ENCODE peak calls at places on chromosomes 6 and 20, in six cellular contexts. One of them, this sample, is unnamed.

GRCh38 chr20:59165794-59166709 is 2.4 kb downstream of the ZNF831 start:
- DNase-seq in RWPE1: no peak
- DNase-seq in AG10803: no peak
- DNase-seq in HFFc6: no peak
- DNase-seq in body of pancreas: no peak
- DNase-seq in BJ: no peak
- DNase-seq in this sample: no peak

GRCh38 chr6:81689580-81689979 is 62.9 kb downstream of the TENT5A start:
- DNase-seq in RWPE1: no peak
- DNase-seq in AG10803: no peak
- DNase-seq in HFFc6: no peak
- DNase-seq in body of pancreas: no peak
- DNase-seq in BJ: no peak
- DNase-seq in this sample: no peak

GRCh38 chr20:58793512-58794420 is 56.9 kb downstream of the GNAS-AS1 start:
- DNase-seq in RWPE1: no peak
- DNase-seq in AG10803: no peak
- DNase-seq in HFFc6: no peak
- DNase-seq in body of pancreas: no peak
- DNase-seq in BJ: no peak
- DNase-seq in this sample: no peak

GRCh38 chr6:41602864-41603608 is 35.2 kb upstream of the MDFI start:
- DNase-seq in RWPE1: peak
- DNase-seq in AG10803: peak
- DNase-seq in HFFc6: peak
- DNase-seq in body of pancreas: peak
- DNase-seq in BJ: no peak
- DNase-seq in this sample: peak

GRCh38 chr20:56460459-56460858 is 8.0 kb upstream of the RTF2 start:
- DNase-seq in RWPE1: no peak
- DNase-seq in AG10803: no peak
- DNase-seq in HFFc6: no peak
- DNase-seq in body of pancreas: no peak
- DNase-seq in BJ: no peak
- DNase-seq in this sample: no peak

GRCh38 chr6:144362042-144363018 is 77.2 kb downstream of the UTRN start:
- DNase-seq in RWPE1: no peak
- DNase-seq in AG10803: peak
- DNase-seq in HFFc6: no peak
- DNase-seq in body of pancreas: no peak
- DNase-seq in BJ: no peak
- DNase-seq in this sample: peak

GRCh38 chr6:137717074-137718073 is 149.7 kb upstream of the TNFAIP3 start:
- DNase-seq in RWPE1: no peak
- DNase-seq in AG10803: no peak
- DNase-seq in HFFc6: no peak
- DNase-seq in body of pancreas: no peak
- DNase-seq in BJ: no peak
- DNase-seq in this sample: peak

GRCh38 chr20:23435675-23436539 is 3.6 kb upstream of the CSTL1 start:
- DNase-seq in RWPE1: no peak
- DNase-seq in AG10803: no peak
- DNase-seq in HFFc6: no peak
- DNase-seq in body of pancreas: peak
- DNase-seq in BJ: no peak
- DNase-seq in this sample: no peak

GRCh38 chr6:27577922-27578321 is 105.0 kb upstream of the ZNF184 start:
- DNase-seq in RWPE1: no peak
- DNase-seq in AG10803: no peak
- DNase-seq in HFFc6: no peak
- DNase-seq in body of pancreas: no peak
- DNase-seq in BJ: no peak
- DNase-seq in this sample: no peak

GRCh38 chr20:361562-361961 is 14.7 kb downstream of the NRSN2 start:
- DNase-seq in RWPE1: no peak
- DNase-seq in AG10803: no peak
- DNase-seq in HFFc6: no peak
- DNase-seq in body of pancreas: no peak
- DNase-seq in BJ: no peak
- DNase-seq in this sample: no peak

GRCh38 chr20:363319-364078 is 16.6 kb downstream of the NRSN2 start:
- DNase-seq in RWPE1: peak
- DNase-seq in AG10803: peak
- DNase-seq in HFFc6: no peak
- DNase-seq in body of pancreas: no peak
- DNase-seq in BJ: no peak
- DNase-seq in this sample: no peak

GRCh38 chr20:358891-359555 is 12.1 kb downstream of the NRSN2 start:
- DNase-seq in RWPE1: no peak
- DNase-seq in AG10803: peak
- DNase-seq in HFFc6: no peak
- DNase-seq in body of pancreas: no peak
- DNase-seq in BJ: no peak
- DNase-seq in this sample: no peak

GRCh38 chr20:364905-365794 is 15.4 kb upstream of the TRIB3 start:
- DNase-seq in RWPE1: peak
- DNase-seq in AG10803: peak
- DNase-seq in HFFc6: peak
- DNase-seq in body of pancreas: no peak
- DNase-seq in BJ: no peak
- DNase-seq in this sample: no peak

GRCh38 chr20:362271-363254 is 15.7 kb downstream of the NRSN2 start:
- DNase-seq in RWPE1: peak
- DNase-seq in AG10803: peak
- DNase-seq in HFFc6: peak
- DNase-seq in body of pancreas: peak
- DNase-seq in BJ: peak
- DNase-seq in this sample: no peak
- TF ChIP-seq CTCF in RWPE1: no peak
- TF ChIP-seq CTCF in AG10803: peak
- TF ChIP-seq CTCF in HFFc6: peak
- TF ChIP-seq CTCF in body of pancreas: peak
- TF ChIP-seq CTCF in BJ: peak
- TF ChIP-seq CTCF in this sample: no peak

GRCh38 chr20:38932457-38933120 is 6.4 kb downstream of the FAM83D start:
- DNase-seq in RWPE1: peak
- DNase-seq in AG10803: peak
- DNase-seq in HFFc6: no peak
- DNase-seq in body of pancreas: no peak
- DNase-seq in BJ: no peak
- DNase-seq in this sample: peak

GRCh38 chr20:38934530-38934929 is 8.3 kb downstream of the FAM83D start:
- DNase-seq in RWPE1: no peak
- DNase-seq in AG10803: no peak
- DNase-seq in HFFc6: no peak
- DNase-seq in body of pancreas: no peak
- DNase-seq in BJ: no peak
- DNase-seq in this sample: no peak

GRCh38 chr20:38935967-38936407 is 9.8 kb downstream of the FAM83D start:
- DNase-seq in RWPE1: peak
- DNase-seq in AG10803: no peak
- DNase-seq in HFFc6: no peak
- DNase-seq in body of pancreas: no peak
- DNase-seq in BJ: no peak
- DNase-seq in this sample: no peak

GRCh38 chr20:38937000-38937399 is 10.8 kb downstream of the FAM83D start:
- DNase-seq in RWPE1: no peak
- DNase-seq in AG10803: no peak
- DNase-seq in HFFc6: no peak
- DNase-seq in body of pancreas: no peak
- DNase-seq in BJ: no peak
- DNase-seq in this sample: no peak

DNA sequence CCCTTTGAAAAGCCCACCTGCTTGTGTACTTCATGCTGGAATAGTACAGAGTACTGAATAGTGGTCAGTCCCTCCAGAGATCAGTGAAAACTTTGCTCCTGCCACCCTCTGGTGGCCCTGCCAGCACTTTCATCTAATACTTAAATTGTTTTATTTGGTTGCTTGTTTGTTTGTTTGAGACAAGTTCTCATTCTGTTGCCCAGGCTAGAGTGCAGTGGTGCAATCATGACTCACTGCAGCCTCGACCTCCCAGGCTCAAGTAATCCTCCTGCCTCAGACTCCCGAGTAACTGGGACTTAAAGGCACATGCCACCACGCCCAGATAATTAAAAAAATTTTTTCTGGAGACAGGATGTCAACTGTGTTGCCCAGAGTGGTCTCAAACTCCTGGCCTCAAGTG is 9.1 kb downstream of the FAM83D start:
- DNase-seq in RWPE1: peak
- DNase-seq in AG10803: peak
- DNase-seq in HFFc6: peak
- DNase-seq in body of pancreas: no peak
- DNase-seq in BJ: no peak
- DNase-seq in this sample: no peak
- TF ChIP-seq CTCF in RWPE1: no peak
- TF ChIP-seq CTCF in AG10803: peak
- TF ChIP-seq CTCF in HFFc6: peak
- TF ChIP-seq CTCF in body of pancreas: no peak
- TF ChIP-seq CTCF in BJ: peak
- TF ChIP-seq CTCF in this sample: no peak

GRCh38 chr6:156010-156409 is 136.3 kb upstream of the DUSP22 start:
- DNase-seq in RWPE1: no peak
- DNase-seq in AG10803: no peak
- DNase-seq in HFFc6: no peak
- DNase-seq in body of pancreas: no peak
- DNase-seq in BJ: no peak
- DNase-seq in this sample: no peak
- TF ChIP-seq CTCF in RWPE1: no peak
- TF ChIP-seq CTCF in AG10803: no peak
- TF ChIP-seq CTCF in HFFc6: no peak
- TF ChIP-seq CTCF in body of pancreas: no peak
- TF ChIP-seq CTCF in BJ: no peak
- TF ChIP-seq CTCF in this sample: no peak

DNA sequence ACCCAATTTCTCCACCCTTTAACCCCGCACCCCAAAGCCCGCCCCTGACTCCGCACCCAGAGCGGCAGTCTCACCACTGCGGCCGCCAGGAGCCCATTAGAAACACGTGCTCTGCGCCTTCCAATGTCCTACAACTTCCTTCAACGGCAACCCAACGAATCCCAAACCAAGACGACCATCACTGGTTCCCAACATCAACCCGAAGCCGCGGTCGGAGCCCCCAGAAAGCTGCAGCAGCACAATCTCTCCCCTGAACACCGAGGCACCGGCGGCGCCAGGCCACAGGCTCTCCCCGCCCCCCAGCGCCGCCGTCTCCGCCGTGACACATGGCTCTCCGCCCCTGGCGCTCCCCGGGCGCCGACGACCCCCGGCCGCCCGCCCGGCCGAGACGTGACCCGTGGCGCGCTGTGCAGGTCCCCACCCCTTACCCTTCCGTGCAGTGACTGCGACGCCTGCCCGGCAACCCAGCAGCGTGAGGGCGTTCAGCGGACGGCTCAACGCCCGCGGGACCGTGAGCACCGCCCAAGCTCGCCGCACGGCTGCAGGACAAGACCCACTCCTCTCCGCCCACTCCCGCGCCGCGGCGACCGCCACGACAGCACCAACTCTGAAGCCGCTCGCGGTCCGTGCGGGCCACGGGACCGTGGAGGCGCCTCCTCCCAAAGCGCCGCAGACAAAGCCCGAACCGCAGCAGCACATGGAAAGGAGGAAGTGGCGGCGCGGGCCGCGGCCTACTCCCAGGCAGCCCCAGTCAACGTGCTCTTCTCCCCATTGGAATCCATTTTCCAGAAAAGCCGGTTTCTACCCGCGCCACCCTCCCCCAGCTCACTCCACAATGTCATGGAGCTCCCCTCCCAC is 541 bp downstream of the SYNCRIP start:
- DNase-seq in RWPE1: peak
- DNase-seq in AG10803: peak
- DNase-seq in HFFc6: peak
- DNase-seq in body of pancreas: peak
- DNase-seq in BJ: no peak
- DNase-seq in this sample: no peak
- TF ChIP-seq CTCF in RWPE1: no peak
- TF ChIP-seq CTCF in AG10803: no peak
- TF ChIP-seq CTCF in HFFc6: no peak
- TF ChIP-seq CTCF in body of pancreas: peak
- TF ChIP-seq CTCF in BJ: peak
- TF ChIP-seq CTCF in this sample: no peak

GRCh38 chr6:131063028-131063763 is at the start of gene EPB41L2:
- DNase-seq in RWPE1: peak
- DNase-seq in AG10803: peak
- DNase-seq in HFFc6: peak
- DNase-seq in body of pancreas: peak
- DNase-seq in BJ: peak
- DNase-seq in this sample: peak
- TF ChIP-seq CTCF in RWPE1: no peak
- TF ChIP-seq CTCF in AG10803: peak
- TF ChIP-seq CTCF in HFFc6: peak
- TF ChIP-seq CTCF in body of pancreas: peak
- TF ChIP-seq CTCF in BJ: peak
- TF ChIP-seq CTCF in this sample: no peak

GRCh38 chr20:57583289-57584257 is 22.7 kb downstream of the PCK1 start:
- DNase-seq in RWPE1: no peak
- DNase-seq in AG10803: no peak
- DNase-seq in HFFc6: no peak
- DNase-seq in body of pancreas: no peak
- DNase-seq in BJ: no peak
- DNase-seq in this sample: no peak
- TF ChIP-seq CTCF in RWPE1: peak
- TF ChIP-seq CTCF in AG10803: no peak
- TF ChIP-seq CTCF in HFFc6: no peak
- TF ChIP-seq CTCF in body of pancreas: no peak
- TF ChIP-seq CTCF in BJ: no peak
- TF ChIP-seq CTCF in this sample: no peak

DNA sequence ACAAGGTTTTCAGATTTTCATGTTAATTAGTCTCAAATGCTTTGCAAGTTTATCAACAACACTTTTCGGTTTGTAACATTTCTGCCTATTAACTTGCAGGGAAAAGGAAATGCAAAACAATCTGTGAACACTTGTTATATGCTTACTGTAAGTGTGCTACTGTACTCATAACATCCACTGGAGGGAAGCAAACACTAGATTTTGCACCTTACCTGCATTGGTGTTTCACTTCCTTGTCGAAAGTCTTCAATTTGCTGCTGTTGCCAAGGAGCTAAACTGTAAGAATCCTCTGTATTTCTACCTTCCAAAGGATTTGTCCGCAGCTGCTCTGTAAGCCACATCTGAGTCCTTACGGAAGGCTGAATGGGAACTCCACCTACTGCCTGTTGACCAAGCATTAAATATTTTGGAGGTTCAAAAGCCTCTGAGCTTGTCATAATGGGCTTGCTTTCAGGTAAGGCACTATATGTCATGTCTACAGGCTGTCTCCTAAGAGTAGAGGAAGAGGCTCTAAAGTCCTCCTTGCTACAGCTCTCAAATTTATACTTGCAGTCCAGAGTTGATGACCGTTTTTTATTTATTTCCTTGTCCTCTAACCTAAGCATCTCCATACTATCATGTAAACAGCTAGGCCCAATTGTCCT is 17.3 kb downstream of the PLN start:
- DNase-seq in RWPE1: peak
- DNase-seq in AG10803: no peak
- DNase-seq in HFFc6: no peak
- DNase-seq in body of pancreas: no peak
- DNase-seq in BJ: no peak
- DNase-seq in this sample: no peak
- TF ChIP-seq CTCF in RWPE1: no peak
- TF ChIP-seq CTCF in AG10803: peak
- TF ChIP-seq CTCF in HFFc6: peak
- TF ChIP-seq CTCF in body of pancreas: peak
- TF ChIP-seq CTCF in BJ: peak
- TF ChIP-seq CTCF in this sample: peak

This sample was measured in astrocyte.